ENCODE peak calls at places on chromosomes 7 and 10, in ten cellular contexts. Z, N, B, R, H, K, S, D, U and E are unnamed samples.

GRCh38 chr10:115402690-115403089 is 309.5 kb downstream of the ATRNL1 start:
- DNase-seq in Z (peak), N (no peak), B (peak), R (no peak), H (no peak), K (no peak), S (no peak), D (no peak), U (peak), E (no peak)

GRCh38 chr7:99076615-99077014 is 67.3 kb downstream of the SMURF1 start:
- DNase-seq in Z (no peak), N (no peak), B (no peak), R (no peak), H (no peak), K (no peak), S (no peak), D (no peak), U (no peak), E (no peak)

GRCh38 chr7:139691253-139691781 is 86.5 kb downstream of the HIPK2 start:
- DNase-seq in Z (no peak), N (no peak), B (no peak), R (no peak), H (peak), K (no peak), S (no peak), D (no peak), U (no peak), E (no peak)

GRCh38 chr7:158035343-158035742 is 552.3 kb downstream of the PTPRN2 start:
- DNase-seq in Z (no peak), N (no peak), B (no peak), R (no peak), H (no peak), K (no peak), S (no peak), D (no peak), U (no peak), E (no peak)

GRCh38 chr7:857661-858060 is 18.7 kb upstream of the GET4 start:
- DNase-seq in Z (no peak), N (no peak), B (no peak), R (no peak), H (no peak), K (no peak), S (no peak), D (no peak), U (no peak), E (no peak)

GRCh38 chr10:132556994-132557441 is 19.4 kb downstream of the INPP5A start:
- DNase-seq in Z (no peak), N (no peak), B (no peak), R (no peak), H (peak), K (no peak), S (no peak), D (no peak), U (no peak), E (no peak)

GRCh38 chr10:63699785-63700184 is 178.6 kb downstream of the REEP3 start:
- DNase-seq in Z (peak), N (no peak), B (peak), R (no peak), H (no peak), K (no peak), S (no peak), D (no peak), U (peak), E (no peak)

GRCh38 chr7:30771859-30772429 is 727 bp downstream of the MINDY4 start:
- DNase-seq in Z (peak), N (no peak), B (no peak), R (peak), H (peak), K (no peak), S (no peak), D (no peak), U (no peak), E (no peak)

GRCh38 chr7:135164357-135165021 is 6.0 kb downstream of the CYREN start:
- DNase-seq in Z (peak), N (no peak), B (no peak), R (no peak), H (peak), K (no peak), S (no peak), D (peak), U (no peak), E (no peak)

GRCh38 chr10:21265622-21266021 is 259.9 kb downstream of the SKIDA1 start:
- DNase-seq in Z (peak), N (no peak), B (peak), R (no peak), H (no peak), K (no peak), S (no peak), D (no peak), U (peak), E (no peak)

GRCh38 chr10:130233426-130233825 is 97.2 kb downstream of the GLRX3 start:
- DNase-seq in Z (no peak), N (no peak), B (no peak), R (no peak), H (no peak), K (no peak), S (no peak), D (no peak), U (no peak), E (peak)

GRCh38 chr7:71925663-71926062 is 486.5 kb downstream of the CALN1 start:
- DNase-seq in Z (no peak), N (no peak), B (peak), R (no peak), H (peak), K (no peak), S (peak), D (peak), U (no peak), E (peak)

GRCh38 chr7:34530211-34530610 is 127.8 kb upstream of the NPSR1 start:
- DNase-seq in Z (no peak), N (no peak), B (no peak), R (no peak), H (no peak), K (no peak), S (no peak), D (no peak), U (no peak), E (no peak)

GRCh38 chr10:69348824-69349541 is 67.7 kb downstream of the TACR2 start:
- DNase-seq in Z (peak), N (no peak), B (peak), R (no peak), H (no peak), K (no peak), S (no peak), D (no peak), U (peak), E (no peak)

GRCh38 chr10:113820507-113820906 is 33.4 kb downstream of the DCLRE1A start:
- DNase-seq in Z (no peak), N (peak), B (no peak), R (no peak), H (peak), K (no peak), S (peak), D (peak), U (no peak), E (peak)

GRCh38 chr10:77309103-77310013 is 328.2 kb downstream of the KCNMA1 start:
- DNase-seq in Z (no peak), N (no peak), B (no peak), R (no peak), H (no peak), K (no peak), S (no peak), D (no peak), U (no peak), E (no peak)

GRCh38 chr7:120740348-120740747 is 117.6 kb downstream of the TSPAN12 start:
- DNase-seq in Z (no peak), N (no peak), B (peak), R (no peak), H (no peak), K (no peak), S (no peak), D (no peak), U (peak), E (no peak)

GRCh38 chr10:12768156-12768731 is 233.3 kb downstream of the CCDC3 start:
- DNase-seq in Z (peak), N (no peak), B (peak), R (no peak), H (peak), K (no peak), S (peak), D (no peak), U (peak), E (peak)

GRCh38 chr10:125448596-125448995 is 234.4 kb downstream of the TEX36 start:
- DNase-seq in Z (peak), N (peak), B (no peak), R (no peak), H (peak), K (no peak), S (peak), D (peak), U (peak), E (peak)

GRCh38 chr10:122152544-122152943 is 118.6 kb upstream of the BTBD16 start:
- DNase-seq in Z (peak), N (no peak), B (no peak), R (no peak), H (peak), K (no peak), S (no peak), D (no peak), U (peak), E (no peak)

GRCh38 chr10:77571490-77571889 is 66.1 kb downstream of the KCNMA1 start:
- DNase-seq in Z (no peak), N (no peak), B (no peak), R (no peak), H (no peak), K (no peak), S (no peak), D (no peak), U (no peak), E (no peak)

GRCh38 chr10:92538231-92538958 is 35.5 kb downstream of the IDE start:
- DNase-seq in Z (no peak), N (no peak), B (peak), R (no peak), H (no peak), K (no peak), S (no peak), D (no peak), U (no peak), E (no peak)

GRCh38 chr10:119365773-119366640 is 158.6 kb downstream of the GRK5 start:
- DNase-seq in Z (no peak), N (no peak), B (no peak), R (no peak), H (no peak), K (no peak), S (no peak), D (no peak), U (no peak), E (no peak)

GRCh38 chr10:33352154-33352553 is 17.7 kb upstream of the NRP1 start:
- DNase-seq in Z (peak), N (no peak), B (peak), R (no peak), H (no peak), K (no peak), S (no peak), D (no peak), U (peak), E (no peak)

GRCh38 chr7:15839415-15840100 is 153.1 kb upstream of the MEOX2 start:
- DNase-seq in Z (peak), N (peak), B (no peak), R (no peak), H (peak), K (no peak), S (peak), D (peak), U (peak), E (peak)

GRCh38 chr10:96358851-96359540 is at the start of gene OPALIN:
- DNase-seq in Z (no peak), N (no peak), B (no peak), R (no peak), H (no peak), K (no peak), S (no peak), D (no peak), U (no peak), E (no peak)

GRCh38 chr7:111071556-111071955 is 19.4 kb upstream of the LRRN3 start:
- DNase-seq in Z (no peak), N (no peak), B (no peak), R (no peak), H (no peak), K (no peak), S (no peak), D (no peak), U (no peak), E (no peak)

GRCh38 chr7:129644634-129645230 is 33.2 kb downstream of the NRF1 start:
- DNase-seq in Z (peak), N (peak), B (peak), R (no peak), H (no peak), K (no peak), S (no peak), D (no peak), U (peak), E (no peak)

GRCh38 chr7:154591544-154591943 is 411.4 kb downstream of the PAXIP1 start:
- DNase-seq in Z (no peak), N (no peak), B (no peak), R (no peak), H (no peak), K (no peak), S (no peak), D (no peak), U (no peak), E (no peak)

GRCh38 chr10:56561336-56561735 is 200.3 kb upstream of the ZWINT start:
- DNase-seq in Z (no peak), N (no peak), B (no peak), R (no peak), H (no peak), K (no peak), S (no peak), D (no peak), U (no peak), E (no peak)